ENCODE peak calls at places on chromosomes 2 and 18, in nine cellular contexts. M is dorsolateral prefrontal cortex; N is upper lobe of right lung; U is heart left ventricle; X is CD4-positive, alpha-beta T cell; O is gastrocnemius medialis; B is transverse colon; Y is spleen; S is endothelial cell of umbilical vein. G is an unnamed sample.

GRCh38 chr2:38613126-38613848 is 10.6 kb upstream of the HNRNPLL start:
- DNase-seq in N (no peak), Y (no peak), X (no peak), B (no peak), U (no peak), O (no peak), S (no peak), M (no peak), G (no peak)

GRCh38 chr2:217905395-217905794 is 97.4 kb downstream of the TNS1 start:
- DNase-seq in S (no peak), B (no peak), U (peak), M (peak), Y (no peak), N (no peak), O (peak), X (no peak), G (no peak)

GRCh38 chr18:73987247-73987980 is 160.2 kb downstream of the FBXO15 start:
- DNase-seq in M (no peak), U (no peak), Y (no peak), S (no peak), X (no peak), B (no peak), O (no peak), N (no peak), G (no peak)

GRCh38 chr18:9348079-9348671 is 13.6 kb downstream of the TWSG1 start:
- DNase-seq in S (peak), N (no peak), B (no peak), U (no peak), Y (no peak), M (no peak), X (no peak), O (no peak), G (no peak)

GRCh38 chr2:207983654-207984053 is 41.7 kb downstream of the PLEKHM3 start:
- DNase-seq in S (no peak), Y (peak), B (no peak), N (no peak), X (no peak), M (no peak), O (no peak), U (no peak), G (no peak)

GRCh38 chr2:30622452-30622851 is 175.4 kb downstream of the LCLAT1 start:
- DNase-seq in B (no peak), U (no peak), M (no peak), S (no peak), Y (no peak), X (no peak), O (no peak), N (no peak), G (peak)

GRCh38 chr2:18516112-18516511 is 44.3 kb downstream of the RDH14 start:
- DNase-seq in X (no peak), M (no peak), O (no peak), B (no peak), Y (no peak), N (no peak), U (no peak), S (no peak), G (no peak)

GRCh38 chr2:86301010-86301409 is 36.4 kb downstream of the REEP1 start:
- DNase-seq in N (peak), M (no peak), S (peak), U (no peak), Y (no peak), O (no peak), X (no peak), B (no peak), G (no peak)

GRCh38 chr2:20642026-20642971 is 8.6 kb downstream of the HS1BP3 start:
- DNase-seq in U (peak), B (peak), S (peak), O (peak), M (peak), N (peak), Y (peak), X (peak), G (peak)

GRCh38 chr2:39228413-39229209 is 15.2 kb downstream of the CDKL4 start:
- DNase-seq in X (no peak), U (no peak), O (no peak), M (no peak), Y (no peak), S (no peak), B (no peak), N (no peak), G (peak)

GRCh38 chr2:6999161-6999877 is 82.1 kb downstream of the RNF144A start:
- DNase-seq in Y (no peak), O (no peak), X (no peak), N (no peak), U (no peak), M (no peak), S (no peak), B (no peak), G (no peak)

GRCh38 chr18:22349317-22349898 is 68.3 kb downstream of the CTAGE1 start:
- DNase-seq in M (no peak), B (no peak), X (no peak), U (no peak), Y (no peak), N (no peak), O (no peak), S (peak), G (no peak)

GRCh38 chr2:193272011-193272410 is 1077.3 kb upstream of the TMEFF2 start:
- DNase-seq in U (no peak), Y (no peak), S (no peak), N (no peak), M (no peak), B (no peak), O (no peak), X (no peak), G (no peak)

GRCh38 chr2:54639609-54640008 is 83.9 kb upstream of the EML6 start:
- DNase-seq in O (no peak), S (no peak), X (no peak), U (no peak), N (no peak), M (no peak), Y (no peak), B (no peak), G (no peak)

GRCh38 chr2:9287400-9288059 is 80.9 kb downstream of the ASAP2 start:
- DNase-seq in U (no peak), S (peak), X (no peak), B (no peak), N (no peak), M (no peak), Y (no peak), O (no peak), G (no peak)

GRCh38 chr2:225400060-225400511 is 576 bp downstream of the NYAP2 start:
- DNase-seq in O (no peak), X (no peak), N (no peak), B (no peak), Y (no peak), U (no peak), M (no peak), S (peak), G (no peak)

GRCh38 chr2:114421781-114422180 is 20.7 kb upstream of the DPP10 start:
- DNase-seq in B (no peak), Y (no peak), N (no peak), S (no peak), X (no peak), M (no peak), U (no peak), O (no peak), G (no peak)

GRCh38 chr2:114426756-114427155 is 15.7 kb upstream of the DPP10 start:
- DNase-seq in Y (no peak), S (no peak), X (no peak), O (no peak), U (no peak), N (no peak), B (no peak), M (no peak), G (no peak)

GRCh38 chr2:114424699-114425098 is 17.7 kb upstream of the DPP10 start:
- DNase-seq in S (no peak), O (no peak), X (no peak), B (no peak), N (no peak), U (no peak), Y (no peak), M (no peak), G (no peak)

DNA sequence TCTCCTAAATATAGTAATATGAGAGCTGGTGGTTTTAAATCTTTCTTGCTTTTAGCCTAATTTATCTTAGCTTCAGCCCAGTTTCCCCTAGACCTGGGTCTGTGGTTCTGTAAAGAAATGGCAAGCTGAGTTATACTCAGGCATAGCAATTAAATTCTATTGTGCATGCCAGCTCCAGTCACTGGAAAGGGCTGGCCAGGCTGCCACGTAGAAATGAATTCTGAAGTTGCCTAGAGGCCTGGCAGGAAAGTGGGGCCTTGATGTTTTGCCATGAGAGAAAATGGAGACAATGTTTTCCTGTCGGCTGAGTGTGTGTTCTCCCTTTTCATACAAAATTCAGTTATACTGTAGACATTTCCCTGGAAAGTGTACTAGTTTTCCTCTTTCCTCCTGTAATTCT is 16.3 kb upstream of the DPP10 start:
- DNase-seq in S (no peak), O (no peak), N (no peak), X (no peak), Y (no peak), M (no peak), B (no peak), U (no peak), G (no peak)
- H3K27ac ChIP-seq in S (no peak), O (no peak), N (no peak), X (no peak), Y (no peak), M (peak), B (no peak), U (no peak), G (no peak)

GRCh38 chr18:23812566-23813440 is 123.5 kb downstream of the LAMA3 start:
- DNase-seq in U (no peak), S (peak), M (no peak), O (no peak), Y (no peak), B (no peak), X (no peak), N (no peak), G (no peak)
- TF ChIP-seq CTCF in U (peak), S (peak), M (peak), O (peak), Y (peak), B (peak), X (peak), N (peak), G (peak)

DNA sequence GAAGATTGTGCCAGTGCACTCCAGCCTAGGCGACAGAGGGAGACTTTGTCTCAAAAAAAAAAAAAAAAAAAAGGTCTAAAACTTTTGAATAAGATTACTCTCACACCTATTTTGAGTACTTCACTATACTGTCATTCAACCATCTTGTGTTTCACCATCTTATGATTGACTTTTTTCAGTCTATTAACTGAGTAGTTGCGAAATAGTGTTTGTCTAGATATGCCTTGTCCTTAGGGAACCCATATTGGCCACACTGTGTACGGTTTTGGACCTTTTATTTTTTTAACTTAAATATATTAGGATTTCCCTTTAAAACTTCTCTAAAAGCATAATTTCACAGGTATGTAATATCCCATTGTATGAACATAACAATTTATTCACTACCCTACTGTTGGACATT is 72.3 kb downstream of the ALMS1 start:
- DNase-seq in X (no peak), N (no peak), S (no peak), B (no peak), U (no peak), Y (no peak), O (no peak), M (no peak), G (no peak)
- H3K27ac ChIP-seq in X (no peak), N (no peak), S (no peak), B (no peak), U (no peak), Y (no peak), O (no peak), M (no peak), G (no peak)

DNA sequence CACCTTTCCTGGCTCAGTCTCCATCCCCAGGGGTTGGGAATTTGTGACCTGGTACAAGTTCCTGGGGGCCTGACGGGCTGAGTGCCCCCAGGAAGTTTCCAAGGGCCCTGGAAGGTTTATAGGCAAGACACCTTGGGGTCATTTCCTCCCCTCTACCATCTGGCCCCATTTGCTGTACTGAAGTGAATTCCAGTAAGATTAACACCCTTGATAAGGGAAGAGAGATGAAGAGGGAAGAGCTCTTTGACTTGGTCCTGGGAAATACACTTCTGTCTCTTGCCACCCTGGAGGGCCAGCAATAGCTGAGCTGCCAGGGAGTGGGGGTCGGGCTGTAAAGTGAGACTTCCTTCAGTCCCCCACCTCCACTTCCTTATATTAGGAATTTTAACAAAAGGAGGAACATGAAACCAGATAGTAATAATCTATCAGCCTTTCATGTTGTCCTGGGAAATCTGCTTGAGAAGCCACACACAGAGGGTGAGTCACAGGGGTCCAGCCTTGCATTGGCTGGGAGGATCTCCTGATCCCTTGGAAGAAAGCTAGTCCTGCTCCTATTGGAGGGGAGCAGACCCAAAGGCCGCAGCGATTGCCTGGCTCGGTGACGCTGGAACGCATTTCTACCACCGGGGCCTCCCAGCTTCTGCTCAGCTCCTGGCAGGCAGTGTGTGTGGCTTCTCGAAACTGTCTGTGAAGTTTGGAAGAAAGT is 87.4 kb downstream of the ACAA2 start:
- DNase-seq in N (no peak), B (peak), X (no peak), U (peak), Y (no peak), S (peak), M (no peak), O (peak), G (no peak)
- TF ChIP-seq CTCF in N (no peak), B (no peak), X (no peak), U (no peak), Y (no peak), S (peak), M (no peak), O (no peak), G (no peak)

GRCh38 chr2:56287974-56288373 is 104.2 kb downstream of the CCDC85A start:
- DNase-seq in B (no peak), N (no peak), U (no peak), Y (no peak), M (no peak), O (no peak), S (peak), X (no peak), G (no peak)
- H3K27ac ChIP-seq in B (no peak), N (no peak), U (peak), Y (no peak), M (no peak), O (no peak), S (no peak), X (no peak), G (no peak)

GRCh38 chr2:191869781-191870180 is 22.9 kb upstream of the CAVIN2 start:
- DNase-seq in S (peak), B (no peak), X (no peak), O (no peak), U (no peak), N (no peak), M (no peak), Y (no peak), G (no peak)

GRCh38 chr2:191866675-191867506 is 20.0 kb upstream of the CAVIN2 start:
- DNase-seq in S (peak), M (no peak), U (peak), N (no peak), X (no peak), B (no peak), Y (no peak), O (no peak), G (no peak)

GRCh38 chr2:191867507-191867847 is 20.6 kb upstream of the CAVIN2 start:
- DNase-seq in Y (no peak), B (no peak), O (no peak), M (no peak), U (no peak), S (no peak), N (no peak), X (no peak), G (no peak)

GRCh38 chr2:191870744-191871143 is 23.9 kb upstream of the CAVIN2 start:
- DNase-seq in U (no peak), M (no peak), N (no peak), Y (no peak), X (no peak), B (no peak), O (no peak), S (peak), G (no peak)

GRCh38 chr2:191869178-191869577 is 22.3 kb upstream of the CAVIN2 start:
- DNase-seq in S (peak), U (no peak), M (peak), X (no peak), B (peak), O (no peak), Y (no peak), N (no peak), G (no peak)
- TF ChIP-seq CTCF in S (peak), U (no peak), M (peak), X (no peak), B (no peak), O (no peak), Y (no peak), N (no peak), G (no peak)

GRCh38 chr2:74008761-74009395 is 24.2 kb downstream of the TET3 start:
- DNase-seq in M (no peak), N (peak), Y (no peak), S (no peak), B (no peak), X (no peak), O (no peak), U (no peak), G (no peak)
- H3K27ac ChIP-seq in M (no peak), N (no peak), Y (no peak), S (no peak), B (no peak), X (no peak), O (no peak), U (no peak), G (no peak)

G was measured in CD8-positive, alpha-beta T cell.